ENCODE peak calls at places on chromosomes 11 and 22, in six cellular contexts. R, Y, B, U, J and D are unnamed samples.

GRCh38 chr11:36574486-36574885 is 6.7 kb downstream of the RAG1 start:
- DNase-seq in U (no peak), R (no peak), Y (no peak), J (no peak), B (no peak), D (no peak)

GRCh38 chr22:36374603-36375024 is 13.2 kb downstream of the MYH9 start:
- DNase-seq in R (peak; percentile 83), U (peak; percentile 68), Y (no peak), B (no peak), J (no peak), D (no peak)

GRCh38 chr11:128323381-128323780 is 264.0 kb downstream of the ETS1 start:
- DNase-seq in B (peak; percentile 24), U (no peak), J (peak; percentile 22), R (no peak), Y (no peak), D (peak; percentile 42)

GRCh38 chr11:17275376-17276235 is 933 bp upstream of the NUCB2 start:
- DNase-seq in Y (no peak), B (no peak), J (no peak), U (no peak), R (no peak), D (no peak)

GRCh38 chr22:22870577-22871398 is 16.8 kb upstream of the IGLL5 start:
- DNase-seq in R (no peak), Y (no peak), U (no peak), J (no peak), B (peak; percentile 63), D (no peak)

GRCh38 chr11:97743205-97743742 is 1277.5 kb upstream of the CNTN5 start:
- DNase-seq in B (no peak), R (no peak), Y (no peak), U (no peak), J (no peak), D (no peak)

GRCh38 chr22:42820075-42820763 is 36.9 kb downstream of the ARFGAP3 start:
- DNase-seq in B (peak; percentile 78), R (no peak), Y (no peak), U (no peak), J (no peak), D (peak; percentile 9)

GRCh38 chr11:59658036-59658435 is 10.8 kb downstream of the PATL1 start:
- DNase-seq in R (no peak), U (no peak), B (no peak), J (no peak), Y (no peak), D (no peak)

GRCh38 chr11:19873730-19874129 is 161.1 kb downstream of the NAV2 start:
- DNase-seq in B (peak; percentile 34), R (no peak), U (no peak), Y (no peak), J (no peak), D (no peak)

GRCh38 chr11:43756575-43756974 is 76.0 kb downstream of the HSD17B12 start:
- DNase-seq in Y (no peak), R (no peak), U (no peak), B (no peak), J (no peak), D (no peak)

DNA sequence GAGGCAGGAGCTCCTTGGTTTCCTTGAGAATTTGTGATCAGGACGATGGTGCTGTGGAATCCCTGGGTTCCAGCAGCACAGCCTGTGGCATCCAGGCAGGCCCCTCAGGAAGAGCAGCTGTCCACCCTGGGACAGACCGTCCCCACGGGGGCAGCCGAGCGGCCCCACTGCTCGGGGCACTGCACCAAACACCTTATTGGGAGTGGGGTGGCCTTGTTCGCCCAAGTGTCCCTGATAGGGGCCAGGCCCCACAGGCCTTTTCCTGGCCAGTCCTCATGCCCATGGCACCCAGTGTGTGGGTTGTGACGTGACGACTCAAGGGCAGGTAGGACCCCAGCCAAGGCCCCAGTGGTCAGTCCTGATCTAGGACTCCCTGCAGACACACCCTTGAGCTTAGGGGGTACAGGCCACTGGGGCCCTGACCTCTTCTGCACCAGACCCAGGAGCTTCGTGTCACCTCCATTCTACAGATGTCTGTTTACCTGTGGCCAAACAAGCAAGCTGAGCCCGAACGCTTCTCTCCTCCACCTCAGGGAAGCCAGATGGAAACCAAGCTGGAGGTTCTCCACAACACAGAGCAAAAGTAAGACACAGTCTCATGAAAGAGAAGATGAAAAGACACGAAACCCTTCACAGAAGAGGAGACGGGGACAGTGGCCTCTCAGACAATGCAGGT is 1.5 kb upstream of the BRD1 start:
- DNase-seq in J (no peak), U (no peak), Y (no peak), R (no peak), B (no peak), D (no peak)
- H3K4me3 ChIP-seq in J (no peak overlapping the region), U (no peak overlapping the region), Y (no peak overlapping the region), R (no peak overlapping the region), B (no peak overlapping the region), D (no peak overlapping the region)

DNA sequence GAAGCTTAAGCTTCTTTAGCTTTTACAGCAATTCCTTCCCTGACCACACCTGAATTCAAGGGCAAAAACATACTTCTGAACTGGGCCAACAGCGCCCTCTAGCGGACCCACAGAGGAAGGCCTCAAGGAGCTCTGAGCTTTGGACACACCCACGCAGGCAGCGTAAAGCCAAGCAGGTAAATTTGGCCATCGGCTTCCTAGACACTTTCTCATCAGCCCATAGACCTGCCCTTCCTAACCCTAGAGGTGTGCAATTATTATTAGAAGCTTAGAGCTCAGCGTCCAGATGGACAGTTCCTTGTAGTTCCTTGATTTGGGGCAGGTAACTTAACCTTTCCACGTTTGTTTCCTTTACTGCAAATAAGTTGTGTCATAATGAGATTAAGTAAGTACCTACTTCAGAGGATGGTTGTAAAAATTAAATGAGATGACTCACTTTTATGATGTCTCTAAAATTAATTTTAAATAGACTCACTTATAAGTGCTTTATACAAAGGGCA is 25.7 kb upstream of the HMGXB4 start:
- DNase-seq in J (peak; percentile 80), B (peak; percentile 91), Y (peak; percentile 27), R (peak; percentile 78), U (peak; percentile 72), D (peak; percentile 76)
- H3K27ac ChIP-seq in J (no peak overlapping the region), B (no peak overlapping the region), Y (no peak overlapping the region), R (no peak overlapping the region), U (no peak overlapping the region), D (no peak overlapping the region)

GRCh38 chr11:94400839-94401772 is at the start of gene GPR83:
- DNase-seq in B (peak; percentile 75), U (no peak), R (peak; percentile 75), J (peak; percentile 20), Y (peak; percentile 21), D (peak; percentile 18)

GRCh38 chr11:94398101-94398500 is 3.1 kb downstream of the GPR83 start:
- DNase-seq in J (no peak), R (no peak), Y (no peak), B (no peak), U (no peak), D (no peak)

GRCh38 chr11:94402355-94402754 is 1.1 kb upstream of the GPR83 start:
- DNase-seq in R (no peak), Y (no peak), J (no peak), B (no peak), U (no peak), D (no peak)

GRCh38 chr11:94401773-94402265 is 600 bp upstream of the GPR83 start:
- DNase-seq in U (no peak), R (no peak), Y (no peak), B (peak; percentile 29), J (no peak), D (no peak)

GRCh38 chr11:94400075-94400838 is 962 bp downstream of the GPR83 start:
- DNase-seq in B (no peak), R (no peak), J (no peak), Y (no peak), U (no peak), D (no peak)
- H3K4me3 ChIP-seq in B (peak overlapping the region; percentile 75), R (no peak overlapping the region), J (no peak overlapping the region), Y (peak overlapping the region; percentile 24), U (no peak overlapping the region), D (peak overlapping the region; percentile 43)

GRCh38 chr11:46290021-46290420 is 12.6 kb downstream of the CREB3L1 start:
- DNase-seq in Y (no peak), J (no peak), U (no peak), B (no peak), R (peak; percentile 54), D (peak; percentile 53)
- H3K27ac ChIP-seq in Y (no peak overlapping the region), J (no peak overlapping the region), U (no peak overlapping the region), B (peak overlapping the region; percentile 90), R (no peak overlapping the region), D (peak overlapping the region; percentile 63)

GRCh38 chr11:124863137-124863825 is 2.0 kb upstream of the ROBO3 start:
- DNase-seq in R (peak; percentile 82), U (peak; percentile 56), Y (no peak), B (peak; percentile 72), J (peak; percentile 73), D (peak; percentile 79)
- H3K4me3 ChIP-seq in R (peak overlapping the region; percentile 12), U (peak overlapping the region; percentile 20), Y (peak overlapping the region; percentile 15), B (peak overlapping the region; percentile 29), J (peak overlapping the region; percentile 29), D (peak overlapping the region; percentile 8)